ENCODE peak calls at places on chromosome 4, in seven cellular contexts. F, E, T, Y, R, G and L are unnamed samples.
A peak's percentile ranks its signal among the peaks of the same experiment; 100 is the strongest.

GRCh38 chr4:105147226-105148151 is 813 bp downstream of the TET2 start:
- DNase-seq in F (peak; percentile 15), E (peak; percentile 58), T (peak; percentile 31), Y (peak; percentile 46), R (peak; percentile 54), G (peak; percentile 33), L (no peak)

GRCh38 chr4:1393866-1394265 is 12.4 kb downstream of the NKX1-1 start:
- DNase-seq in F (no peak), E (no peak), T (no peak), Y (no peak), R (no peak), G (no peak), L (no peak)

GRCh38 chr4:25549413-25549812 is 106.2 kb upstream of the SLC34A2 start:
- DNase-seq in F (no peak), E (no peak), T (no peak), Y (no peak), R (no peak), G (no peak), L (no peak)

GRCh38 chr4:72505314-72505744 is 63.7 kb downstream of the ADAMTS3 start:
- DNase-seq in F (peak; percentile 60), E (peak; percentile 66), T (peak; percentile 6), Y (peak; percentile 70), R (no peak), G (peak; percentile 13), L (no peak)

GRCh38 chr4:121728066-121728465 is 31.3 kb upstream of the ANXA5 start:
- DNase-seq in F (no peak), E (no peak), T (no peak), Y (peak; percentile 95), R (no peak), G (no peak), L (no peak)

GRCh38 chr4:40445671-40446070 is 110.5 kb downstream of the CHRNA9 start:
- DNase-seq in F (no peak), E (no peak), T (no peak), Y (no peak), R (no peak), G (no peak), L (no peak)

GRCh38 chr4:185660340-185660739 is 125.0 kb upstream of the PDLIM3 start:
- DNase-seq in F (no peak), E (no peak), T (no peak), Y (no peak), R (no peak), G (no peak), L (no peak)

GRCh38 chr4:76990288-76991080 is 40.9 kb downstream of the SEPTIN11 start:
- DNase-seq in F (no peak), E (no peak), T (no peak), Y (peak; percentile 96), R (no peak), G (no peak), L (no peak)

GRCh38 chr4:75630932-75631320 is 598 bp upstream of the CDKL2 start:
- DNase-seq in F (no peak), E (no peak), T (no peak), Y (no peak), R (no peak), G (no peak), L (no peak)

GRCh38 chr4:88979292-88979691 is 77.7 kb downstream of the FAM13A start:
- DNase-seq in F (no peak), E (no peak), T (no peak), Y (no peak), R (no peak), G (no peak), L (no peak)

GRCh38 chr4:2269206-2269531 is 7.3 kb upstream of the MXD4 start:
- DNase-seq in F (no peak), E (peak; percentile 26), T (no peak), Y (no peak), R (no peak), G (no peak), L (no peak)

GRCh38 chr4:7306566-7306965 is 114.2 kb downstream of the SORCS2 start:
- DNase-seq in F (no peak), E (no peak), T (no peak), Y (no peak), R (no peak), G (no peak), L (no peak)

GRCh38 chr4:2789801-2790582 is 2.9 kb upstream of the SH3BP2 start:
- DNase-seq in F (no peak), E (no peak), T (no peak), Y (no peak), R (no peak), G (no peak), L (no peak)